ENCODE peak calls at places on chromosomes 11 and 22, in ten cellular contexts. G is AG10803; U is tibial nerve; K is epithelial cell of esophagus; X is CD8-positive, alpha-beta T cell; E is adrenal gland; Y is cardiac muscle cell; I is tibial artery; J is mucosa of descending colon; N is pancreas. P is an unnamed sample.

GRCh38 chr11:44275961-44276550 is 33.9 kb downstream of the ALX4 start:
- DNase-seq in G (no peak), Y (no peak), I (peak; percentile 58), X (no peak), U (no peak), K (no peak), E (no peak), J (no peak), N (peak; percentile 44), P (no peak)

GRCh38 chr22:31179345-31179744 is 19.4 kb downstream of the RNF185 start:
- DNase-seq in Y (no peak), X (no peak), G (peak; percentile 76), N (no peak), E (peak; percentile 32), K (peak; percentile 91), I (no peak), U (no peak), J (peak; percentile 43), P (no peak)

GRCh38 chr11:18065572-18065971 is 19.5 kb upstream of the TPH1 start:
- DNase-seq in J (peak; percentile 47), N (no peak), E (no peak), K (peak; percentile 79), U (no peak), G (no peak), I (no peak), X (no peak), Y (no peak), P (no peak)

GRCh38 chr11:96393753-96394348 is 4.0 kb downstream of the JRKL start:
- DNase-seq in X (no peak), K (peak; percentile 52), U (no peak), N (no peak), I (no peak), G (peak; percentile 55), E (no peak), J (no peak), Y (peak; percentile 71), P (peak; percentile 20)

GRCh38 chr11:12052676-12053605 is 44.5 kb upstream of the DKK3 start:
- DNase-seq in K (no peak), G (no peak), N (peak; percentile 34), X (no peak), J (no peak), E (no peak), I (no peak), U (no peak), Y (no peak), P (no peak)

GRCh38 chr11:62669420-62670161 is 1.9 kb upstream of the UQCC3 start:
- DNase-seq in K (no peak), E (peak; percentile 86), Y (no peak), X (no peak), U (no peak), I (no peak), G (no peak), J (peak; percentile 55), N (no peak), P (no peak)

GRCh38 chr11:132028380-132029240 is 658.2 kb downstream of the NTM start:
- DNase-seq in K (peak; percentile 70), I (no peak), G (peak; percentile 62), J (no peak), E (peak; percentile 66), X (no peak), Y (peak; percentile 27), N (no peak), U (no peak), P (no peak)

GRCh38 chr11:95886462-95886861 is 37.4 kb downstream of the MTMR2 start:
- DNase-seq in G (no peak), Y (no peak), N (no peak), K (peak; percentile 36), J (no peak), X (no peak), U (no peak), E (no peak), I (no peak), P (no peak)

GRCh38 chr11:104320956-104321355 is 157.0 kb upstream of the PDGFD start:
- DNase-seq in U (no peak), E (no peak), N (no peak), G (no peak), J (no peak), X (no peak), Y (no peak), I (no peak), K (peak; percentile 75), P (no peak)

GRCh38 chr11:92932023-92932422 is 37.4 kb upstream of the MTNR1B start:
- DNase-seq in N (no peak), E (no peak), J (no peak), K (peak; percentile 33), Y (peak; percentile 6), X (no peak), G (no peak), U (no peak), I (no peak), P (peak; percentile 20)

GRCh38 chr22:30539368-30539767 is 7.2 kb downstream of the SEC14L6 start:
- DNase-seq in E (no peak), I (no peak), U (no peak), Y (no peak), G (no peak), N (no peak), K (no peak), J (no peak), X (no peak), P (no peak)

GRCh38 chr11:35376613-35377012 is 42.7 kb downstream of the SLC1A2 start:
- DNase-seq in K (no peak), N (no peak), E (no peak), X (no peak), Y (no peak), I (no peak), G (peak; percentile 68), J (no peak), U (no peak), P (no peak)

GRCh38 chr11:565921-566509 is 5.2 kb downstream of the RASSF7 start:
- DNase-seq in G (no peak), X (no peak), U (no peak), N (no peak), Y (no peak), E (no peak), J (no peak), I (no peak), K (no peak), P (no peak)

GRCh38 chr11:102599642-102600261 is 25.4 kb downstream of the MMP20 start:
- DNase-seq in J (no peak), I (no peak), U (no peak), K (peak; percentile 95), Y (peak; percentile 82), G (peak; percentile 80), N (no peak), E (no peak), X (no peak), P (peak; percentile 90)

GRCh38 chr11:8429483-8429882 is 164.5 kb downstream of the STK33 start:
- DNase-seq in X (no peak), U (no peak), Y (no peak), I (no peak), E (no peak), K (no peak), J (no peak), N (no peak), G (no peak), P (no peak)

GRCh38 chr11:72208281-72208680 is 8.3 kb upstream of the FOLR2 start:
- DNase-seq in I (no peak), K (no peak), Y (no peak), X (no peak), G (no peak), U (no peak), J (no peak), N (no peak), E (no peak), P (no peak)

GRCh38 chr11:43925932-43926505 is 16.4 kb upstream of the C11orf96 start:
- DNase-seq in K (no peak), X (no peak), J (no peak), I (peak; percentile 77), Y (no peak), G (no peak), N (no peak), E (no peak), U (no peak), P (no peak)

GRCh38 chr22:35842954-35843353 is 125.3 kb downstream of the APOL5 start:
- DNase-seq in E (peak; percentile 52), G (peak; percentile 53), I (no peak), Y (peak; percentile 48), N (no peak), J (no peak), X (no peak), K (peak; percentile 46), U (no peak), P (no peak)
- TF ChIP-seq CTCF in E (peak; percentile 46), G (peak; percentile 72), I (peak; percentile 39), Y (peak; percentile 64), N (peak; percentile 11), J (peak; percentile 11), X (no peak), K (peak; percentile 61), U (no peak), P (peak; percentile 65)

GRCh38 chr11:65555693-65556231 is 2.4 kb downstream of the LTBP3 start:
- DNase-seq in N (no peak), G (peak; percentile 95), U (no peak), Y (peak; percentile 81), I (peak; percentile 86), K (no peak), X (no peak), J (peak; percentile 44), E (peak; percentile 92), P (no peak)
- H3K4me3 ChIP-seq in N (no peak overlapping the region), G (peak overlapping the region; percentile 26), U (no peak overlapping the region), Y (no peak overlapping the region), I (peak overlapping the region; percentile 75), K (no peak overlapping the region), X (no peak overlapping the region), J (no peak overlapping the region), E (no peak overlapping the region), P (peak overlapping the region; percentile 68)

GRCh38 chr22:42283288-42284229 is 13.1 kb upstream of the TCF20 start:
- DNase-seq in Y (peak; percentile 27), U (no peak), X (no peak), N (peak; percentile 63), E (no peak), I (no peak), K (no peak), G (no peak), J (peak; percentile 64), P (no peak)

GRCh38 chr22:42281706-42282251 is 11.3 kb upstream of the TCF20 start:
- DNase-seq in J (no peak), E (no peak), Y (no peak), N (no peak), G (no peak), K (no peak), U (no peak), X (no peak), I (peak; percentile 46), P (no peak)

GRCh38 chr22:42281284-42281683 is 10.8 kb upstream of the TCF20 start:
- DNase-seq in Y (no peak), N (no peak), K (no peak), U (no peak), X (no peak), G (no peak), I (peak; percentile 38), J (no peak), E (no peak), P (no peak)

GRCh38 chr22:42282943-42283287 is 12.5 kb upstream of the TCF20 start:
- DNase-seq in G (no peak), U (no peak), Y (peak; percentile 12), I (no peak), E (no peak), N (no peak), J (peak; percentile 36), X (no peak), K (no peak), P (no peak)

GRCh38 chr22:42282252-42282942 is 11.9 kb upstream of the TCF20 start:
- DNase-seq in I (no peak), Y (no peak), N (no peak), X (no peak), K (no peak), J (peak; percentile 71), E (no peak), U (no peak), G (no peak), P (no peak)
- TF ChIP-seq CTCF in I (no peak), Y (no peak), N (no peak), X (no peak), K (no peak), J (no peak), E (no peak), U (no peak), G (no peak), P (no peak)

GRCh38 chr11:113387605-113388211 is at the start of gene ANKK1:
- DNase-seq in E (no peak), U (no peak), X (no peak), K (peak; percentile 54), Y (no peak), J (peak; percentile 48), I (no peak), N (peak; percentile 74), G (no peak), P (no peak)
- H3K4me3 ChIP-seq in E (no peak within 1 kb of the TSS), U (no peak within 1 kb of the TSS), X (no peak within 1 kb of the TSS), K (peak within 1 kb of the TSS; percentile 36), Y (peak within 1 kb of the TSS; percentile 11), J (no peak within 1 kb of the TSS), I (peak within 1 kb of the TSS; percentile 8), N (no peak within 1 kb of the TSS), G (no peak within 1 kb of the TSS), P (peak within 1 kb of the TSS; percentile 20)

P was measured in retinal pigment epithelial cell.